ENCODE peak calls at places on chromosomes 7 and 10, in ten cellular contexts. K is GM20000, L is natural killer cell, A is heart left ventricle, Q is colonic mucosa, X is PC-3, G is H9, Y is fibroblast of lung, P is A549, T is cardiac fibroblast. M is an unnamed sample.

GRCh38 chr10:30228638-30229037 is 120.4 kb downstream of the MTPAP start:
- DNase-seq in K (no peak), L (no peak), A (no peak), Q (no peak), X (no peak), G (no peak), Y (no peak), P (no peak), T (peak; percentile 15), M (no peak)

GRCh38 chr7:16801111-16801542 is 3.7 kb downstream of the AGR2 start:
- DNase-seq in K (peak; percentile 56), L (no peak), A (no peak), Q (no peak), X (peak; percentile 94), G (no peak), Y (peak; percentile 79), P (peak; percentile 84), T (peak; percentile 66), M (peak; percentile 91)

GRCh38 chr7:104209063-104209462 is 1.2 kb upstream of the ORC5 start:
- DNase-seq in K (no peak), L (no peak), A (no peak), Q (no peak), X (no peak), G (no peak), Y (no peak), P (no peak), T (no peak), M (no peak)

GRCh38 chr7:116527521-116527920 is 2.7 kb downstream of the CAV1 start:
- DNase-seq in K (no peak), L (no peak), A (no peak), Q (no peak), X (peak; percentile 31), G (no peak), Y (peak; percentile 34), P (no peak), T (peak; percentile 32), M (peak; percentile 72)

GRCh38 chr10:6269953-6270867 is 67.5 kb downstream of the PFKFB3 start:
- DNase-seq in K (peak; percentile 68), L (peak; percentile 49), A (no peak), Q (peak; percentile 18), X (no peak), G (no peak), Y (peak; percentile 40), P (no peak), T (no peak), M (no peak)

GRCh38 chr7:379456-380225 is 89.7 kb downstream of the FOXL3 start:
- DNase-seq in K (peak; percentile 43), L (peak; percentile 17), A (peak; percentile 39), Q (peak; percentile 30), X (no peak), G (peak; percentile 75), Y (no peak), P (no peak), T (no peak), M (no peak)

GRCh38 chr10:94277450-94277849 is 85.3 kb downstream of the NOC3L start:
- DNase-seq in K (no peak), L (no peak), A (no peak), Q (no peak), X (no peak), G (no peak), Y (no peak), P (no peak), T (no peak), M (no peak)

GRCh38 chr7:39847227-39847626 is 102.8 kb upstream of the CDK13 start:
- DNase-seq in K (no peak), L (no peak), A (no peak), Q (no peak), X (no peak), G (no peak), Y (no peak), P (no peak), T (no peak), M (no peak)

GRCh38 chr10:9096288-9096687 is 1041.8 kb downstream of the GATA3 start:
- DNase-seq in K (no peak), L (no peak), A (no peak), Q (no peak), X (no peak), G (no peak), Y (no peak), P (no peak), T (no peak), M (no peak)

GRCh38 chr10:110644598-110645462 is 694 bp downstream of the RBM20 start:
- DNase-seq in K (no peak), L (no peak), A (no peak), Q (no peak), X (no peak), G (no peak), Y (no peak), P (no peak), T (no peak), M (no peak)

GRCh38 chr10:11425672-11426071 is 185.8 kb downstream of the USP6NL start:
- DNase-seq in K (no peak), L (no peak), A (no peak), Q (no peak), X (no peak), G (no peak), Y (no peak), P (no peak), T (no peak), M (no peak)

GRCh38 chr10:11425288-11425595 is 186.2 kb downstream of the USP6NL start:
- DNase-seq in K (no peak), L (no peak), A (no peak), Q (no peak), X (no peak), G (no peak), Y (peak; percentile 10), P (no peak), T (no peak), M (no peak)

GRCh38 chr10:11430421-11431275 is 180.8 kb downstream of the USP6NL start:
- DNase-seq in K (no peak), L (no peak), A (no peak), Q (no peak), X (no peak), G (peak; percentile 24), Y (no peak), P (no peak), T (no peak), M (no peak)

GRCh38 chr10:11429439-11430052 is 181.9 kb downstream of the USP6NL start:
- DNase-seq in K (no peak), L (no peak), A (no peak), Q (no peak), X (no peak), G (peak; percentile 17), Y (peak; percentile 3), P (no peak), T (no peak), M (no peak)

DNA sequence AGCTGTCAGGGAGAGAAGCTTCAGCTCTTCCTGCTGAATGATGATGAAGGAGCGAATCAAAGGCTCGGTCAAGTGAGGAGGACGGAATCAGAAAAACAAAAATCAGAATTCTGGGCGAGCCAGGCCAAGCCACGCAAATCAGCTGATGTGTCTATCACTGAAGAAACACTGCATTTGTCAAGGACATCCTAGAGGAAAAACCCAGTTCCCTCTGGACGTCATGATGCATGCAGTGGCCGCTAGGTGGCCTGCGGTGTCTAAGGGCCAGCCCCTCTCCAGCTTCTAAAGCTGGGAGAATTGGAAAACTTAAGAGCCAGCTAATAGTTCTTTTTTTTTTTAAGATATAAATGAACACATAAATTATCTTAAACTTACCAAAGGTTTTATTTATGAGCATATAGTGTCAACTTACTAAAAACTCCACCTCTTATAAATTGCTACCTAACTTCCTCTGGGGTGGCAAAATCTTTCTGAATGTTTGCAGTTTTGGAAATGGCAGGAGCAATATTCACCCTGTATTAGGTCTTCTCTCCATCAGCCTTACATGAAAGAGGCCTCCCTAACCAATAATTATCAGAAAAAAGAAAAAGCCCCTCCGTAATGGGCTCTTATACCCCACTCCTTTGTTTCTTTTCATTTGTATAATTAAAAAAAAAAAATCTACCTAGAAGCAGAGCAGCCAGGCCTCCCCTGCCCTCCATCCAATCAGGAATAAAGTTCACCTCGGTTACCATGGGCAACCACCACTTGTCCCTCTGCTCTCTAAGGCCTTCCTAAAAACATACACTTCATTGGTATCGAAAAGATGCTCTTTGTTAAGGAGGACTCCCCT is 186.8 kb downstream of the USP6NL start:
- DNase-seq in K (peak; percentile 71), L (no peak), A (peak; percentile 42), Q (peak; percentile 42), X (peak; percentile 51), G (peak; percentile 69), Y (peak; percentile 30), P (peak; percentile 74), T (peak; percentile 67), M (peak; percentile 52)
- TF ChIP-seq CTCF in K (peak; percentile 93), L (peak; percentile 32), A (peak; percentile 66), Q (peak; percentile 85), X (peak; percentile 69), G (peak; percentile 97), Y (peak; percentile 85), P (peak; percentile 74), T (peak; percentile 91), M (peak; percentile 78)

GRCh38 chr7:5450549-5451327 is 27.1 kb upstream of the TNRC18 start:
- DNase-seq in K (peak; percentile 76), L (peak; percentile 26), A (peak; percentile 62), Q (peak; percentile 58), X (peak; percentile 32), G (peak; percentile 82), Y (peak; percentile 37), P (peak; percentile 58), T (peak; percentile 52), M (no peak)
- TF ChIP-seq CTCF in K (peak; percentile 70), L (peak; percentile 44), A (peak; percentile 61), Q (peak; percentile 49), X (peak; percentile 77), G (peak; percentile 90), Y (no peak), P (peak; percentile 81), T (peak; percentile 50), M (peak; percentile 40)

GRCh38 chr10:13352519-13352918 is 4.4 kb upstream of the SEPHS1 start:
- DNase-seq in K (peak; percentile 75), L (no peak), A (no peak), Q (no peak), X (no peak), G (peak; percentile 68), Y (no peak), P (no peak), T (no peak), M (no peak)
- TF ChIP-seq CTCF in K (peak; percentile 54), L (no peak), A (no peak), Q (no peak), X (no peak), G (peak; percentile 59), Y (no peak), P (no peak), T (no peak), M (no peak)

GRCh38 chr10:96724621-96725020 is 4.3 kb upstream of the PIK3AP1 start:
- DNase-seq in K (no peak), L (no peak), A (no peak), Q (no peak), X (no peak), G (no peak), Y (no peak), P (no peak), T (no peak), M (no peak)
- TF ChIP-seq CTCF in K (no peak), L (no peak), A (no peak), Q (no peak), X (no peak), G (no peak), Y (no peak), P (no peak), T (no peak), M (no peak)

M was measured in fibroblast of mammary gland.